ENCODE peak calls at places on chromosomes 4 and X, in six cellular contexts. W, J, K, U, V and N are unnamed samples.

GRCh38 chrX:66039916-66040315 is at the start of gene VSIG4:
- DNase-seq in W (no peak), J (no peak), K (no peak), U (no peak), V (no peak), N (no peak)

GRCh38 chrX:68261060-68261672 is 172.1 kb downstream of the OPHN1 start:
- DNase-seq in W (no peak), J (peak), K (peak), U (no peak), V (no peak), N (no peak)

GRCh38 chr4:157172011-157172410 is 48.5 kb upstream of the GRIA2 start:
- DNase-seq in W (no peak), J (no peak), K (peak), U (no peak), V (no peak), N (no peak)

GRCh38 chr4:17794730-17795129 is 13.3 kb upstream of the FAM184B start:
- DNase-seq in W (no peak), J (no peak), K (no peak), U (no peak), V (no peak), N (no peak)

GRCh38 chrX:18490816-18491215 is 65.4 kb downstream of the CDKL5 start:
- DNase-seq in W (no peak), J (no peak), K (peak), U (no peak), V (no peak), N (no peak)

GRCh38 chrX:134236690-134237362 is at the start of gene CCDC160:
- DNase-seq in W (peak), J (no peak), K (no peak), U (no peak), V (peak), N (peak)

GRCh38 chr4:150006197-150006596 is 72.0 kb upstream of the DCLK2 start:
- DNase-seq in W (no peak), J (no peak), K (peak), U (no peak), V (no peak), N (no peak)

GRCh38 chrX:51608071-51608470 is 10.6 kb downstream of the CENPVL3 start:
- DNase-seq in W (no peak), J (no peak), K (peak), U (no peak), V (no peak), N (no peak)

GRCh38 chr4:94126669-94127068 is 81.0 kb upstream of the SMARCAD1 start:
- DNase-seq in W (no peak), J (no peak), K (no peak), U (no peak), V (no peak), N (no peak)

GRCh38 chr4:7979652-7979968 is 39.9 kb upstream of the AFAP1 start:
- DNase-seq in W (no peak), J (no peak), K (no peak), U (no peak), V (no peak), N (no peak)

GRCh38 chrX:107450823-107451509 is 1.5 kb downstream of the FRMPD3 start:
- DNase-seq in W (no peak), J (no peak), K (no peak), U (no peak), V (no peak), N (peak)

GRCh38 chrX:141811438-141811837 is 26.7 kb upstream of the MAGEC3 start:
- DNase-seq in W (no peak), J (no peak), K (no peak), U (no peak), V (no peak), N (no peak)

GRCh38 chrX:15664487-15665444 is at the start of gene CLTRN:
- DNase-seq in W (no peak), J (no peak), K (no peak), U (no peak), V (no peak), N (no peak)

GRCh38 chrX:72069380-72070160 is 62.1 kb downstream of the RTL5 start:
- DNase-seq in W (no peak), J (no peak), K (no peak), U (no peak), V (no peak), N (no peak)

GRCh38 chrX:38142598-38142997 is 78.1 kb downstream of the SRPX start:
- DNase-seq in W (peak), J (no peak), K (peak), U (no peak), V (no peak), N (no peak)

GRCh38 chrX:103052625-103053024 is 11.3 kb downstream of the BEX1 start:
- DNase-seq in W (no peak), J (no peak), K (no peak), U (no peak), V (no peak), N (no peak)

GRCh38 chr4:94452476-94453300 is 946 bp downstream of the PDLIM5 start:
- DNase-seq in W (peak), J (no peak), K (peak), U (no peak), V (peak), N (peak)

GRCh38 chr4:1981251-1982055 is 27.3 kb downstream of the NELFA start:
- DNase-seq in W (no peak), J (no peak), K (peak), U (no peak), V (no peak), N (peak)

GRCh38 chrX:107823456-107823855 is 2.2 kb upstream of the MID2 start:
- DNase-seq in W (no peak), J (no peak), K (peak), U (no peak), V (no peak), N (no peak)

GRCh38 chrX:6660567-6661252 is 125.8 kb upstream of the VCX3A start:
- DNase-seq in W (no peak), J (no peak), K (no peak), U (no peak), V (no peak), N (no peak)

GRCh38 chr4:90095000-90095399 is 32.2 kb upstream of the CCSER1 start:
- DNase-seq in W (no peak), J (no peak), K (no peak), U (no peak), V (no peak), N (no peak)

GRCh38 chr4:6390357-6390756 is 82.1 kb downstream of the PPP2R2C start:
- DNase-seq in W (no peak), J (no peak), K (no peak), U (no peak), V (peak), N (no peak)

DNA sequence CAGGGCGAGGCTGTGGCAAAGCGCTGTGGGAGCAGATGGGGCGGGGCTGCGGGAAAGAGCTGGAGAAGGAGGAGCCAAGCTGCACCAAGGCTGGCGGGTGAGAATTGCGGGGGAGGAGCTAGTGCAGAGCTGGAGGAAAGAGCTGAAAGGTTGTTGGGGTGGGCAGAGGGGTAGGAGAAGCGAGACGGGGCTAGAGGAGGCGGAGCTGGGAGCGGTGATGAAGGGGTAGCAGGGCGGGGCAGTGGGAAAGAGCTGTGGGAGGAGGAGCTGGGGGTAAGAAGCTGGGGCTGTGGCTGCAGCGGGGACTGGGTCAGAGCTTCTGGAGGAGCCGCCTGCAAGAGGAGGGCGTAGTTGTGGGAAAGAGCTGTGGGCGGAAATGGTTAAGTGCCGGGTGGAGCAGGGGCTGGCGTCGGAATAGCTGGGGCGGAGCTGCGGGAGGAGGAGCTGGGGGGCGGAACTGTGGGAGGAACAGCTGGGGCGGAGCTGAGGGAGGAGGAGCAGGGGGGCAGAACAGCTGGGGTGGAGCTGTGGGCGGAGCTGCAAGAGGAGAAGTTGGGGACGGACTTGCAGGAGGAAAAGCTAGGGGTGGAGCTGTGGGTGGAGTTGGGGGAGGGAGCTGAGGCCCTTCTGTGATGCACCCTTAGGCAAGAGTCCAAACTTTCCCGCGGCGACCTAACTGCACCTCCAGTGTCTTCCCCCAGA is 1.9 kb upstream of the EOLA2 start:
- DNase-seq in W (peak), J (peak), K (peak), U (peak), V (peak), N (peak)
- TF ChIP-seq POLR2A in W (no peak), J (peak), K (peak), U (no peak), V (peak), N (peak)

GRCh38 chrX:129843459-129844306 is at the start of gene ZDHHC9:
- DNase-seq in W (peak), J (peak), K (peak), U (peak), V (peak), N (peak)
- TF ChIP-seq POLR2A in W (no peak), J (peak), K (peak), U (no peak), V (peak), N (peak)

DNA sequence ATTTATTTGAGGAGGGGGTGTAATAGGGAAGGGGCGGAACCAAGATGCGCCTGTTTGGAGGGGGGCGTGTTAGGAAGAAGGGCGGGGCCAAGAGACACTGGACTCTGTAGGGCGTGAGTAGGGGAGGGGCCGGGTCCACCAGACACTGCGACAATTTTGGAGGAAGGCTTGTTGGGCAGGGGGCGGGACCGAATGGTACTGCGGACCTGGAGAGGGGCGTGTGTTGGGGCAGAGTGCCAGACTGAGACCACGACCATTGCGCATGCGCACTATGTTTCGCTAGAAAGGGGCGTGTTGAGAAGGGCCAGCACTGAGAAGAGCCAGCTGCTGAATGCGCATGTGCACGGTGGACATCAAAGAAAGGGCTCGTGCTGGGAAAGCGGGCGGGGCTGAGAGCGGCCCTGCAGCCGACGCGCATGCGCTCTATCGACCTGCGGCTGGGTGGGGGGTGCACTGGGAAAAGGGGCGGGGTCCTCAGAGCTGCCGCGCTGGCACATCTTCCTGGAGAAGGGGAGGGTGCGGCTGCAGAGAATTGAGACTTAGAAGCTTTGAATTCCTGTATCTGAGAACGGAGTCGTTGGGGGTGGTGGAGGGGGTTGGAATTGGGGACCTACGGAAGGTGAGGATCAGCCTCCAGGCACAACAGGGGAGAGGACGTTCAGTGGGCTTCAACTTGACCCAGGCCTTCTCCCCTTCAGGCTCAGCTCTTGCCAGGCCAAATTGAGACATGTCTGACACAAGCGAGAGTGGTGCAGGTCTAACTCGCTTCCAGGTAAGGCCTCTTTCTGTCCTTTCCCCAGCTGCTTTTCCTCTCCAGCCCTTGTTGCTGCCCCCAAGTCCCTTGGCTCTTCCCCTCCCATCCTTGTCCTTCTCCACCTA is 1.3 kb downstream of the MAGED2 start:
- DNase-seq in W (peak), J (peak), K (peak), U (peak), V (peak), N (peak)
- TF ChIP-seq POLR2A in W (no peak), J (peak), K (no peak), U (no peak), V (no peak), N (peak)

DNA sequence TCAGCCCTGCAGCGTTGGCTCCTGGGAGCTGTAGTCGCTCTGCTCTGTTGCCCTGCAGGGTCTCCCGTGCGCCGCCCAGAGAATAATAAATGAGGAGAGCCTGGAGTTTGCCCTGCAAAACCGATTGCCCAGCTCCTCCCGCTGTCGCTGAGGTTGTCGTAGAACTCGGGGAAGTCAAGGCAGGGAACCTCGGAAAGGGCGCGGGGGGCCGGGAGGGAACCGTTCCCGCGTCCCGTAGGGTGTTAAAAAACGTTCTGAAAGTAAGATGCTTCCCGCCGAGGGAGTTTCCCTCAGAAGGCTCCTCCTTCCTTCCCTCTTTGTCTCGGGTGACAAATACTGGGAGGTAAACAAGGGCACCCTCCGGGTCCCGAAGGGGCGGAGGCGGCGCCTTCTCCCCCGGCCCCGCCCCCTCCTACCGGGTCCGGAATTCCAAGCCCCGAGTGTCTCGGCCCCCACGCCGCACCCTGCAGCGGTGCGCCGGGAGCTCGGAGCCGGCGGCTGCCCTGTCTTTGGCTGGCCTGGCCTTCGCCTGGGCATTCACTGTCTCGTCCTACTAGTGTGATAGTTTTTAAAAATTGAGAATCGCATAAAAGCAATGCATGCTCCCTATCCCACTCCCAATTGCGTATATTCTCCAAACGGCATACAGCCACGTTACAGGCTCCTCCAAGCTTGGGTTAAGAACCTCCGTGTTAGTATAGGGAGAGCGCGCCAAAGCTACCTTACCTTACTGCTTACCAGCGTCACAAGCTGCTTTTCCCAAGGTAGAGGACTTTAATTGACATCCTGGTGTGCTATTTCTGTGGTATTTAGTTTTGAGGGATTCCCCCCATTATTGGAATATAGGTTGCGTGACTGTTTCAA is 965 bp upstream of the HMGB2 start:
- DNase-seq in W (peak), J (peak), K (peak), U (peak), V (peak), N (peak)
- TF ChIP-seq POLR2A in W (no peak), J (peak), K (peak), U (no peak), V (no peak), N (peak)